ENCODE peak calls at places on chromosome X, in seven cellular contexts. One of them, this sample, is unnamed.

GRCh38 chrX:121836000-121836399 is 788.6 kb downstream of the GLUD2 start:
- DNase-seq in AG20443: no peak
- DNase-seq in activated T-cell treated with anti-CD3 and anti-CD28 coated beads, Interleukin-2, amount 50 U/mL, for 72 hours: no peak
- DNase-seq in ACHN: no peak
- DNase-seq in activated T-helper 1 cell treated with anti-CD3 and anti-CD28 coated beads, Interleukin-2, amount 50 U/mL, for 16 hours: no peak
- DNase-seq in activated CD4-positive, alpha-beta T cell treated with anti-CD3 and anti-CD28 coated beads, Interleukin-2, amount 10 ng/mL, durations not matched to agents 7 days and 5 days: no peak
- DNase-seq in M059J: no peak
- DNase-seq in this sample: no peak

GRCh38 chrX:29617276-29617675 is 598.1 kb upstream of the MAGEB2 start:
- DNase-seq in AG20443: peak
- DNase-seq in activated T-cell treated with anti-CD3 and anti-CD28 coated beads, Interleukin-2, amount 50 U/mL, for 72 hours: no peak
- DNase-seq in ACHN: peak
- DNase-seq in activated T-helper 1 cell treated with anti-CD3 and anti-CD28 coated beads, Interleukin-2, amount 50 U/mL, for 16 hours: no peak
- DNase-seq in activated CD4-positive, alpha-beta T cell treated with anti-CD3 and anti-CD28 coated beads, Interleukin-2, amount 10 ng/mL, durations not matched to agents 7 days and 5 days: no peak
- DNase-seq in M059J: peak
- DNase-seq in this sample: no peak

GRCh38 chrX:48071986-48072605 is 656 bp upstream of the ZNF630 start:
- DNase-seq in AG20443: no peak
- DNase-seq in activated T-cell treated with anti-CD3 and anti-CD28 coated beads, Interleukin-2, amount 50 U/mL, for 72 hours: no peak
- DNase-seq in ACHN: no peak
- DNase-seq in activated T-helper 1 cell treated with anti-CD3 and anti-CD28 coated beads, Interleukin-2, amount 50 U/mL, for 16 hours: no peak
- DNase-seq in activated CD4-positive, alpha-beta T cell treated with anti-CD3 and anti-CD28 coated beads, Interleukin-2, amount 10 ng/mL, durations not matched to agents 7 days and 5 days: no peak
- DNase-seq in M059J: no peak
- DNase-seq in this sample: no peak

GRCh38 chrX:96440941-96441340 is 243.7 kb upstream of the DIAPH2 start:
- DNase-seq in AG20443: no peak
- DNase-seq in activated T-cell treated with anti-CD3 and anti-CD28 coated beads, Interleukin-2, amount 50 U/mL, for 72 hours: no peak
- DNase-seq in ACHN: no peak
- DNase-seq in activated T-helper 1 cell treated with anti-CD3 and anti-CD28 coated beads, Interleukin-2, amount 50 U/mL, for 16 hours: no peak
- DNase-seq in activated CD4-positive, alpha-beta T cell treated with anti-CD3 and anti-CD28 coated beads, Interleukin-2, amount 10 ng/mL, durations not matched to agents 7 days and 5 days: no peak
- DNase-seq in M059J: peak
- DNase-seq in this sample: no peak

GRCh38 chrX:137362583-137362982 is 203.3 kb upstream of the ZIC3 start:
- DNase-seq in AG20443: no peak
- DNase-seq in activated T-cell treated with anti-CD3 and anti-CD28 coated beads, Interleukin-2, amount 50 U/mL, for 72 hours: no peak
- DNase-seq in ACHN: no peak
- DNase-seq in activated T-helper 1 cell treated with anti-CD3 and anti-CD28 coated beads, Interleukin-2, amount 50 U/mL, for 16 hours: no peak
- DNase-seq in activated CD4-positive, alpha-beta T cell treated with anti-CD3 and anti-CD28 coated beads, Interleukin-2, amount 10 ng/mL, durations not matched to agents 7 days and 5 days: no peak
- DNase-seq in M059J: no peak
- DNase-seq in this sample: no peak

GRCh38 chrX:29535212-29536162 is 679.9 kb upstream of the MAGEB2 start:
- DNase-seq in AG20443: no peak
- DNase-seq in activated T-cell treated with anti-CD3 and anti-CD28 coated beads, Interleukin-2, amount 50 U/mL, for 72 hours: no peak
- DNase-seq in ACHN: no peak
- DNase-seq in activated T-helper 1 cell treated with anti-CD3 and anti-CD28 coated beads, Interleukin-2, amount 50 U/mL, for 16 hours: no peak
- DNase-seq in activated CD4-positive, alpha-beta T cell treated with anti-CD3 and anti-CD28 coated beads, Interleukin-2, amount 10 ng/mL, durations not matched to agents 7 days and 5 days: no peak
- DNase-seq in M059J: peak
- DNase-seq in this sample: no peak

GRCh38 chrX:13638021-13638420 is 14.9 kb upstream of the TCEANC start:
- DNase-seq in AG20443: no peak
- DNase-seq in activated T-cell treated with anti-CD3 and anti-CD28 coated beads, Interleukin-2, amount 50 U/mL, for 72 hours: no peak
- DNase-seq in ACHN: no peak
- DNase-seq in activated T-helper 1 cell treated with anti-CD3 and anti-CD28 coated beads, Interleukin-2, amount 50 U/mL, for 16 hours: no peak
- DNase-seq in activated CD4-positive, alpha-beta T cell treated with anti-CD3 and anti-CD28 coated beads, Interleukin-2, amount 10 ng/mL, durations not matched to agents 7 days and 5 days: no peak
- DNase-seq in M059J: no peak
- DNase-seq in this sample: no peak

GRCh38 chrX:46757593-46757992 is 1.3 kb downstream of the SLC9A7 start:
- DNase-seq in AG20443: no peak
- DNase-seq in activated T-cell treated with anti-CD3 and anti-CD28 coated beads, Interleukin-2, amount 50 U/mL, for 72 hours: no peak
- DNase-seq in ACHN: no peak
- DNase-seq in activated T-helper 1 cell treated with anti-CD3 and anti-CD28 coated beads, Interleukin-2, amount 50 U/mL, for 16 hours: no peak
- DNase-seq in activated CD4-positive, alpha-beta T cell treated with anti-CD3 and anti-CD28 coated beads, Interleukin-2, amount 10 ng/mL, durations not matched to agents 7 days and 5 days: no peak
- DNase-seq in M059J: peak
- DNase-seq in this sample: no peak

GRCh38 chrX:48971325-48972213 is at the start of gene KCND1:
- DNase-seq in AG20443: peak
- DNase-seq in activated T-cell treated with anti-CD3 and anti-CD28 coated beads, Interleukin-2, amount 50 U/mL, for 72 hours: no peak
- DNase-seq in ACHN: peak
- DNase-seq in activated T-helper 1 cell treated with anti-CD3 and anti-CD28 coated beads, Interleukin-2, amount 50 U/mL, for 16 hours: no peak
- DNase-seq in activated CD4-positive, alpha-beta T cell treated with anti-CD3 and anti-CD28 coated beads, Interleukin-2, amount 10 ng/mL, durations not matched to agents 7 days and 5 days: no peak
- DNase-seq in M059J: peak
- DNase-seq in this sample: no peak

GRCh38 chrX:67568769-67569168 is 24.9 kb downstream of the AR start:
- DNase-seq in AG20443: no peak
- DNase-seq in activated T-cell treated with anti-CD3 and anti-CD28 coated beads, Interleukin-2, amount 50 U/mL, for 72 hours: no peak
- DNase-seq in ACHN: no peak
- DNase-seq in activated T-helper 1 cell treated with anti-CD3 and anti-CD28 coated beads, Interleukin-2, amount 50 U/mL, for 16 hours: no peak
- DNase-seq in activated CD4-positive, alpha-beta T cell treated with anti-CD3 and anti-CD28 coated beads, Interleukin-2, amount 10 ng/mL, durations not matched to agents 7 days and 5 days: no peak
- DNase-seq in M059J: no peak
- DNase-seq in this sample: no peak

GRCh38 chrX:270848-271367 is 10.3 kb upstream of the PLCXD1 start:
- DNase-seq in AG20443: no peak
- DNase-seq in activated T-cell treated with anti-CD3 and anti-CD28 coated beads, Interleukin-2, amount 50 U/mL, for 72 hours: no peak
- DNase-seq in ACHN: no peak
- DNase-seq in activated T-helper 1 cell treated with anti-CD3 and anti-CD28 coated beads, Interleukin-2, amount 50 U/mL, for 16 hours: no peak
- DNase-seq in activated CD4-positive, alpha-beta T cell treated with anti-CD3 and anti-CD28 coated beads, Interleukin-2, amount 10 ng/mL, durations not matched to agents 7 days and 5 days: peak
- DNase-seq in M059J: no peak
- DNase-seq in this sample: no peak

GRCh38 chrX:6813836-6814370 is 279.0 kb upstream of the VCX3A start:
- DNase-seq in AG20443: peak
- DNase-seq in activated T-cell treated with anti-CD3 and anti-CD28 coated beads, Interleukin-2, amount 50 U/mL, for 72 hours: no peak
- DNase-seq in ACHN: no peak
- DNase-seq in activated T-helper 1 cell treated with anti-CD3 and anti-CD28 coated beads, Interleukin-2, amount 50 U/mL, for 16 hours: no peak
- DNase-seq in activated CD4-positive, alpha-beta T cell treated with anti-CD3 and anti-CD28 coated beads, Interleukin-2, amount 10 ng/mL, durations not matched to agents 7 days and 5 days: no peak
- DNase-seq in M059J: no peak
- DNase-seq in this sample: no peak

GRCh38 chrX:46279214-46279924 is 265.9 kb downstream of the ZNF674 start:
- DNase-seq in AG20443: peak
- DNase-seq in activated T-cell treated with anti-CD3 and anti-CD28 coated beads, Interleukin-2, amount 50 U/mL, for 72 hours: no peak
- DNase-seq in ACHN: no peak
- DNase-seq in activated T-helper 1 cell treated with anti-CD3 and anti-CD28 coated beads, Interleukin-2, amount 50 U/mL, for 16 hours: no peak
- DNase-seq in activated CD4-positive, alpha-beta T cell treated with anti-CD3 and anti-CD28 coated beads, Interleukin-2, amount 10 ng/mL, durations not matched to agents 7 days and 5 days: no peak
- DNase-seq in M059J: peak
- DNase-seq in this sample: no peak

GRCh38 chrX:15761564-15762191 is 23.6 kb downstream of the CA5B start:
- DNase-seq in AG20443: peak
- DNase-seq in activated T-cell treated with anti-CD3 and anti-CD28 coated beads, Interleukin-2, amount 50 U/mL, for 72 hours: peak
- DNase-seq in ACHN: peak
- DNase-seq in activated T-helper 1 cell treated with anti-CD3 and anti-CD28 coated beads, Interleukin-2, amount 50 U/mL, for 16 hours: no peak
- DNase-seq in activated CD4-positive, alpha-beta T cell treated with anti-CD3 and anti-CD28 coated beads, Interleukin-2, amount 10 ng/mL, durations not matched to agents 7 days and 5 days: peak
- DNase-seq in M059J: peak
- DNase-seq in this sample: no peak

GRCh38 chrX:1584237-1585011 is 7.0 kb upstream of the AKAP17A start:
- DNase-seq in AG20443: no peak
- DNase-seq in activated T-cell treated with anti-CD3 and anti-CD28 coated beads, Interleukin-2, amount 50 U/mL, for 72 hours: no peak
- DNase-seq in ACHN: no peak
- DNase-seq in activated T-helper 1 cell treated with anti-CD3 and anti-CD28 coated beads, Interleukin-2, amount 50 U/mL, for 16 hours: no peak
- DNase-seq in activated CD4-positive, alpha-beta T cell treated with anti-CD3 and anti-CD28 coated beads, Interleukin-2, amount 10 ng/mL, durations not matched to agents 7 days and 5 days: no peak
- DNase-seq in M059J: no peak
- DNase-seq in this sample: no peak

GRCh38 chrX:47683171-47684145 is 24.5 kb upstream of the UXT start:
- DNase-seq in AG20443: no peak
- DNase-seq in activated T-cell treated with anti-CD3 and anti-CD28 coated beads, Interleukin-2, amount 50 U/mL, for 72 hours: no peak
- DNase-seq in ACHN: no peak
- DNase-seq in activated T-helper 1 cell treated with anti-CD3 and anti-CD28 coated beads, Interleukin-2, amount 50 U/mL, for 16 hours: no peak
- DNase-seq in activated CD4-positive, alpha-beta T cell treated with anti-CD3 and anti-CD28 coated beads, Interleukin-2, amount 10 ng/mL, durations not matched to agents 7 days and 5 days: no peak
- DNase-seq in M059J: no peak
- DNase-seq in this sample: no peak

GRCh38 chrX:151000901-151001301 is 17.8 kb downstream of the HMGB3 start:
- DNase-seq in AG20443: no peak
- DNase-seq in activated T-cell treated with anti-CD3 and anti-CD28 coated beads, Interleukin-2, amount 50 U/mL, for 72 hours: no peak
- DNase-seq in ACHN: no peak
- DNase-seq in activated T-helper 1 cell treated with anti-CD3 and anti-CD28 coated beads, Interleukin-2, amount 50 U/mL, for 16 hours: no peak
- DNase-seq in activated CD4-positive, alpha-beta T cell treated with anti-CD3 and anti-CD28 coated beads, Interleukin-2, amount 10 ng/mL, durations not matched to agents 7 days and 5 days: no peak
- DNase-seq in M059J: no peak
- DNase-seq in this sample: no peak

GRCh38 chrX:65932173-65933084 is 107.5 kb downstream of the VSIG4 start:
- DNase-seq in AG20443: no peak
- DNase-seq in activated T-cell treated with anti-CD3 and anti-CD28 coated beads, Interleukin-2, amount 50 U/mL, for 72 hours: peak
- DNase-seq in ACHN: no peak
- DNase-seq in activated T-helper 1 cell treated with anti-CD3 and anti-CD28 coated beads, Interleukin-2, amount 50 U/mL, for 16 hours: no peak
- DNase-seq in activated CD4-positive, alpha-beta T cell treated with anti-CD3 and anti-CD28 coated beads, Interleukin-2, amount 10 ng/mL, durations not matched to agents 7 days and 5 days: no peak
- DNase-seq in M059J: peak
- DNase-seq in this sample: no peak

GRCh38 chrX:30241724-30242415 is at the start of gene MAGEB4:
- DNase-seq in AG20443: no peak
- DNase-seq in activated T-cell treated with anti-CD3 and anti-CD28 coated beads, Interleukin-2, amount 50 U/mL, for 72 hours: no peak
- DNase-seq in ACHN: no peak
- DNase-seq in activated T-helper 1 cell treated with anti-CD3 and anti-CD28 coated beads, Interleukin-2, amount 50 U/mL, for 16 hours: no peak
- DNase-seq in activated CD4-positive, alpha-beta T cell treated with anti-CD3 and anti-CD28 coated beads, Interleukin-2, amount 10 ng/mL, durations not matched to agents 7 days and 5 days: no peak
- DNase-seq in M059J: peak
- DNase-seq in this sample: no peak

GRCh38 chrX:10628906-10629305 is 8.5 kb upstream of the MID1 start:
- DNase-seq in AG20443: no peak
- DNase-seq in activated T-cell treated with anti-CD3 and anti-CD28 coated beads, Interleukin-2, amount 50 U/mL, for 72 hours: no peak
- DNase-seq in ACHN: no peak
- DNase-seq in activated T-helper 1 cell treated with anti-CD3 and anti-CD28 coated beads, Interleukin-2, amount 50 U/mL, for 16 hours: no peak
- DNase-seq in activated CD4-positive, alpha-beta T cell treated with anti-CD3 and anti-CD28 coated beads, Interleukin-2, amount 10 ng/mL, durations not matched to agents 7 days and 5 days: no peak
- DNase-seq in M059J: peak
- DNase-seq in this sample: no peak

GRCh38 chrX:19728083-19728648 is 159.2 kb downstream of the SH3KBP1 start:
- DNase-seq in AG20443: no peak
- DNase-seq in activated T-cell treated with anti-CD3 and anti-CD28 coated beads, Interleukin-2, amount 50 U/mL, for 72 hours: no peak
- DNase-seq in ACHN: no peak
- DNase-seq in activated T-helper 1 cell treated with anti-CD3 and anti-CD28 coated beads, Interleukin-2, amount 50 U/mL, for 16 hours: no peak
- DNase-seq in activated CD4-positive, alpha-beta T cell treated with anti-CD3 and anti-CD28 coated beads, Interleukin-2, amount 10 ng/mL, durations not matched to agents 7 days and 5 days: no peak
- DNase-seq in M059J: no peak
- DNase-seq in this sample: no peak

GRCh38 chrX:39772057-39772832 is 325.5 kb downstream of the BCOR start:
- DNase-seq in AG20443: peak
- DNase-seq in activated T-cell treated with anti-CD3 and anti-CD28 coated beads, Interleukin-2, amount 50 U/mL, for 72 hours: peak
- DNase-seq in ACHN: peak
- DNase-seq in activated T-helper 1 cell treated with anti-CD3 and anti-CD28 coated beads, Interleukin-2, amount 50 U/mL, for 16 hours: peak
- DNase-seq in activated CD4-positive, alpha-beta T cell treated with anti-CD3 and anti-CD28 coated beads, Interleukin-2, amount 10 ng/mL, durations not matched to agents 7 days and 5 days: peak
- DNase-seq in M059J: peak
- DNase-seq in this sample: peak

GRCh38 chrX:1421433-1422134 is 29.7 kb upstream of the SLC25A6 start:
- DNase-seq in AG20443: peak
- DNase-seq in activated T-cell treated with anti-CD3 and anti-CD28 coated beads, Interleukin-2, amount 50 U/mL, for 72 hours: no peak
- DNase-seq in ACHN: no peak
- DNase-seq in activated T-helper 1 cell treated with anti-CD3 and anti-CD28 coated beads, Interleukin-2, amount 50 U/mL, for 16 hours: no peak
- DNase-seq in activated CD4-positive, alpha-beta T cell treated with anti-CD3 and anti-CD28 coated beads, Interleukin-2, amount 10 ng/mL, durations not matched to agents 7 days and 5 days: no peak
- DNase-seq in M059J: no peak
- DNase-seq in this sample: no peak

GRCh38 chrX:49754238-49754857 is 58.6 kb upstream of the PAGE1 start:
- DNase-seq in AG20443: peak
- DNase-seq in activated T-cell treated with anti-CD3 and anti-CD28 coated beads, Interleukin-2, amount 50 U/mL, for 72 hours: peak
- DNase-seq in ACHN: peak
- DNase-seq in activated T-helper 1 cell treated with anti-CD3 and anti-CD28 coated beads, Interleukin-2, amount 50 U/mL, for 16 hours: peak
- DNase-seq in activated CD4-positive, alpha-beta T cell treated with anti-CD3 and anti-CD28 coated beads, Interleukin-2, amount 10 ng/mL, durations not matched to agents 7 days and 5 days: peak
- DNase-seq in M059J: peak
- DNase-seq in this sample: peak

GRCh38 chrX:25427873-25428555 is 412.2 kb upstream of the ARX start:
- DNase-seq in AG20443: no peak
- DNase-seq in activated T-cell treated with anti-CD3 and anti-CD28 coated beads, Interleukin-2, amount 50 U/mL, for 72 hours: no peak
- DNase-seq in ACHN: no peak
- DNase-seq in activated T-helper 1 cell treated with anti-CD3 and anti-CD28 coated beads, Interleukin-2, amount 50 U/mL, for 16 hours: no peak
- DNase-seq in activated CD4-positive, alpha-beta T cell treated with anti-CD3 and anti-CD28 coated beads, Interleukin-2, amount 10 ng/mL, durations not matched to agents 7 days and 5 days: no peak
- DNase-seq in M059J: no peak
- DNase-seq in this sample: no peak